ENCODE peak calls at places on chromosome 13, in eight cellular contexts. One of them, this sample, is unnamed.
A peak's percentile ranks its signal among the peaks of the same experiment; 100 is the strongest.

GRCh38 chr13:104837756-104838155 is 1697.7 kb downstream of the EFNB2 start:
- DNase-seq in adrenal gland: no peak
- DNase-seq in adipocyte: no peak
- DNase-seq in cardiac muscle cell: no peak
- DNase-seq in kidney: no peak
- DNase-seq in upper lobe of left lung: no peak
- DNase-seq in NT2/D1: no peak
- DNase-seq in tibial artery: no peak
- DNase-seq in this sample: no peak

GRCh38 chr13:41622545-41623429 is 165.4 kb downstream of the RGCC start:
- DNase-seq in adrenal gland: no peak
- DNase-seq in adipocyte: peak; percentile 43
- DNase-seq in cardiac muscle cell: peak; percentile 38
- DNase-seq in kidney: no peak
- DNase-seq in upper lobe of left lung: no peak
- DNase-seq in NT2/D1: no peak
- DNase-seq in tibial artery: no peak
- DNase-seq in this sample: no peak

GRCh38 chr13:20684535-20684934 is 19.0 kb upstream of the IL17D start:
- DNase-seq in adrenal gland: no peak
- DNase-seq in adipocyte: no peak
- DNase-seq in cardiac muscle cell: peak; percentile 79
- DNase-seq in kidney: no peak
- DNase-seq in upper lobe of left lung: no peak
- DNase-seq in NT2/D1: no peak
- DNase-seq in tibial artery: no peak
- DNase-seq in this sample: no peak

GRCh38 chr13:35771898-35772297 is 295.4 kb upstream of the MAB21L1 start:
- DNase-seq in adrenal gland: no peak
- DNase-seq in adipocyte: peak; percentile 84
- DNase-seq in cardiac muscle cell: peak; percentile 34
- DNase-seq in kidney: no peak
- DNase-seq in upper lobe of left lung: no peak
- DNase-seq in NT2/D1: no peak
- DNase-seq in tibial artery: no peak
- DNase-seq in this sample: no peak

GRCh38 chr13:39603424-39603947 is 493 bp upstream of the LHFPL6 start:
- DNase-seq in adrenal gland: peak; percentile 29
- DNase-seq in adipocyte: no peak
- DNase-seq in cardiac muscle cell: peak; percentile 40
- DNase-seq in kidney: no peak
- DNase-seq in upper lobe of left lung: no peak
- DNase-seq in NT2/D1: no peak
- DNase-seq in tibial artery: no peak
- DNase-seq in this sample: no peak

GRCh38 chr13:43006893-43007631 is 15.0 kb upstream of the EPSTI1 start:
- DNase-seq in adrenal gland: no peak
- DNase-seq in adipocyte: peak; percentile 71
- DNase-seq in cardiac muscle cell: peak; percentile 58
- DNase-seq in kidney: no peak
- DNase-seq in upper lobe of left lung: no peak
- DNase-seq in NT2/D1: no peak
- DNase-seq in tibial artery: no peak
- DNase-seq in this sample: no peak

GRCh38 chr13:98195054-98195791 is 18.2 kb upstream of the RNF113B start:
- DNase-seq in adrenal gland: no peak
- DNase-seq in adipocyte: no peak
- DNase-seq in cardiac muscle cell: no peak
- DNase-seq in kidney: no peak
- DNase-seq in upper lobe of left lung: no peak
- DNase-seq in NT2/D1: no peak
- DNase-seq in tibial artery: no peak
- DNase-seq in this sample: no peak

GRCh38 chr13:26971990-26972888 is 199.4 kb downstream of the USP12 start:
- DNase-seq in adrenal gland: no peak
- DNase-seq in adipocyte: no peak
- DNase-seq in cardiac muscle cell: peak; percentile 29
- DNase-seq in kidney: no peak
- DNase-seq in upper lobe of left lung: peak; percentile 66
- DNase-seq in NT2/D1: no peak
- DNase-seq in tibial artery: no peak
- DNase-seq in this sample: no peak

GRCh38 chr13:95704510-95704909 is 27.6 kb downstream of the DNAJC3 start:
- DNase-seq in adrenal gland: no peak
- DNase-seq in adipocyte: no peak
- DNase-seq in cardiac muscle cell: peak; percentile 23
- DNase-seq in kidney: no peak
- DNase-seq in upper lobe of left lung: no peak
- DNase-seq in NT2/D1: no peak
- DNase-seq in tibial artery: no peak
- DNase-seq in this sample: no peak

GRCh38 chr13:104297075-104297474 is 1230.9 kb upstream of the SLC10A2 start:
- DNase-seq in adrenal gland: no peak
- DNase-seq in adipocyte: no peak
- DNase-seq in cardiac muscle cell: peak; percentile 22
- DNase-seq in kidney: no peak
- DNase-seq in upper lobe of left lung: no peak
- DNase-seq in NT2/D1: no peak
- DNase-seq in tibial artery: no peak
- DNase-seq in this sample: no peak

GRCh38 chr13:48954086-48954485 is 21.6 kb upstream of the FNDC3A start:
- DNase-seq in adrenal gland: no peak
- DNase-seq in adipocyte: peak; percentile 51
- DNase-seq in cardiac muscle cell: peak; percentile 41
- DNase-seq in kidney: no peak
- DNase-seq in upper lobe of left lung: no peak
- DNase-seq in NT2/D1: no peak
- DNase-seq in tibial artery: no peak
- DNase-seq in this sample: no peak

GRCh38 chr13:85236431-85236830 is 562.8 kb downstream of the SLITRK6 start:
- DNase-seq in adrenal gland: no peak
- DNase-seq in adipocyte: peak; percentile 57
- DNase-seq in cardiac muscle cell: peak; percentile 49
- DNase-seq in kidney: no peak
- DNase-seq in upper lobe of left lung: no peak
- DNase-seq in NT2/D1: no peak
- DNase-seq in tibial artery: no peak
- DNase-seq in this sample: no peak

GRCh38 chr13:49113526-49114286 is 106.4 kb upstream of the MLNR start:
- DNase-seq in adrenal gland: no peak
- DNase-seq in adipocyte: peak; percentile 63
- DNase-seq in cardiac muscle cell: peak; percentile 73
- DNase-seq in kidney: no peak
- DNase-seq in upper lobe of left lung: no peak
- DNase-seq in NT2/D1: no peak
- DNase-seq in tibial artery: no peak
- DNase-seq in this sample: no peak

GRCh38 chr13:97125051-97125809 is 96.9 kb upstream of the MBNL2 start:
- DNase-seq in adrenal gland: peak; percentile 30
- DNase-seq in adipocyte: peak; percentile 94
- DNase-seq in cardiac muscle cell: peak; percentile 75
- DNase-seq in kidney: no peak
- DNase-seq in upper lobe of left lung: peak; percentile 55
- DNase-seq in NT2/D1: no peak
- DNase-seq in tibial artery: peak; percentile 67
- DNase-seq in this sample: peak; percentile 75

GRCh38 chr13:107964356-107964755 is 251.0 kb downstream of the LIG4 start:
- DNase-seq in adrenal gland: no peak
- DNase-seq in adipocyte: no peak
- DNase-seq in cardiac muscle cell: peak; percentile 1
- DNase-seq in kidney: no peak
- DNase-seq in upper lobe of left lung: no peak
- DNase-seq in NT2/D1: no peak
- DNase-seq in tibial artery: no peak
- DNase-seq in this sample: no peak

GRCh38 chr13:113050856-113051431 is 54.6 kb upstream of the F7 start:
- DNase-seq in adrenal gland: no peak
- DNase-seq in adipocyte: no peak
- DNase-seq in cardiac muscle cell: no peak
- DNase-seq in kidney: peak; percentile 62
- DNase-seq in upper lobe of left lung: no peak
- DNase-seq in NT2/D1: no peak
- DNase-seq in tibial artery: no peak
- DNase-seq in this sample: no peak

GRCh38 chr13:85266331-85266730 is 532.9 kb downstream of the SLITRK6 start:
- DNase-seq in adrenal gland: no peak
- DNase-seq in adipocyte: no peak
- DNase-seq in cardiac muscle cell: no peak
- DNase-seq in kidney: no peak
- DNase-seq in upper lobe of left lung: no peak
- DNase-seq in NT2/D1: no peak
- DNase-seq in tibial artery: no peak
- DNase-seq in this sample: no peak

GRCh38 chr13:73417012-73417615 is 358.3 kb downstream of the KLF5 start:
- DNase-seq in adrenal gland: no peak
- DNase-seq in adipocyte: no peak
- DNase-seq in cardiac muscle cell: peak; percentile 19
- DNase-seq in kidney: no peak
- DNase-seq in upper lobe of left lung: no peak
- DNase-seq in NT2/D1: no peak
- DNase-seq in tibial artery: no peak
- DNase-seq in this sample: no peak

GRCh38 chr13:81480634-81481033 is 1139.7 kb upstream of the SPRY2 start:
- DNase-seq in adrenal gland: no peak
- DNase-seq in adipocyte: peak; percentile 22
- DNase-seq in cardiac muscle cell: no peak
- DNase-seq in kidney: no peak
- DNase-seq in upper lobe of left lung: no peak
- DNase-seq in NT2/D1: no peak
- DNase-seq in tibial artery: no peak
- DNase-seq in this sample: no peak

GRCh38 chr13:109332501-109333499 is 453.6 kb downstream of the IRS2 start:
- DNase-seq in adrenal gland: no peak
- DNase-seq in adipocyte: no peak
- DNase-seq in cardiac muscle cell: no peak
- DNase-seq in kidney: no peak
- DNase-seq in upper lobe of left lung: no peak
- DNase-seq in NT2/D1: no peak
- DNase-seq in tibial artery: no peak
- DNase-seq in this sample: no peak

GRCh38 chr13:25971499-25972145 is 80.2 kb downstream of the SHISA2 start:
- DNase-seq in adrenal gland: no peak
- DNase-seq in adipocyte: no peak
- DNase-seq in cardiac muscle cell: no peak
- DNase-seq in kidney: no peak
- DNase-seq in upper lobe of left lung: no peak
- DNase-seq in NT2/D1: no peak
- DNase-seq in tibial artery: no peak
- DNase-seq in this sample: no peak

GRCh38 chr13:38518328-38518727 is 168.5 kb upstream of the FREM2 start:
- DNase-seq in adrenal gland: no peak
- DNase-seq in adipocyte: no peak
- DNase-seq in cardiac muscle cell: no peak
- DNase-seq in kidney: no peak
- DNase-seq in upper lobe of left lung: no peak
- DNase-seq in NT2/D1: no peak
- DNase-seq in tibial artery: no peak
- DNase-seq in this sample: no peak

DNA sequence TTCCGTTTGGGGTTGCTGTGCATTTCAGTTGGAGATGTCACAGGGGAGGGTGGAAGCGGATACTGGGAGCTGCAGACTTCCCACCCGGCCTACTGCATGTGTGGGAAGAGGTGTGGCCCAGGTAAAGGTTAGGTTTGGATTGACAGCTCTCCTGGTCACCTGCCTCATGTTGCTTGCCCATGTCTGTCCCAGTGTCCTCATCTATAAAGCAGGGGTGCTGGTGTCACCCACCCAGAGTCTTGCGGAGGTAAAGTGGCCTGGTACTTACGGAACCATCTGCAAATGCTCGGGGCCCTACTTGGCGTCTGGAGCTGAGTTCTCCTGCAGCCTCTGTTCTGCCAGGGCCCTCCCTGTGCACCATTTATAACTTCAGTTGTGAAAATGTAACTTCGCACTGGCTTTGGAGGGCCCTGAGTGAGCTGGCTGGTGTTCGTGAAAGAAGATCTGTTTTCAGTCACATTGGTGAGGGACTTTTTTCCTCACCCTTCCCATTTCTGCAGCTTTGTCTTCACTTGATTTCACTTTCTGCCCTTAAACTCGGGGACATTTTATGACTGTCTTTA is 65.1 kb upstream of the TEX29 start:
- DNase-seq in adrenal gland: no peak
- DNase-seq in adipocyte: no peak
- DNase-seq in cardiac muscle cell: no peak
- DNase-seq in kidney: no peak
- DNase-seq in upper lobe of left lung: no peak
- DNase-seq in NT2/D1: no peak
- DNase-seq in tibial artery: no peak
- DNase-seq in this sample: no peak
- H3K9me3 ChIP-seq in adrenal gland: no peaks in the 10 kb centered on the region
- H3K9me3 ChIP-seq in adipocyte: no peaks in the 10 kb centered on the region
- H3K9me3 ChIP-seq in cardiac muscle cell: no peaks in the 10 kb centered on the region
- H3K9me3 ChIP-seq in kidney: no peaks in the 10 kb centered on the region
- H3K9me3 ChIP-seq in upper lobe of left lung: no peaks in the 10 kb centered on the region
- H3K9me3 ChIP-seq in NT2/D1: peaks cover 10% of the 10 kb centered on the region
- H3K9me3 ChIP-seq in tibial artery: no peaks in the 10 kb centered on the region
- H3K9me3 ChIP-seq in this sample: no peaks in the 10 kb centered on the region

GRCh38 chr13:52348983-52349780 is 56.8 kb downstream of the THSD1 start:
- DNase-seq in adrenal gland: no peak
- DNase-seq in adipocyte: peak; percentile 27
- DNase-seq in cardiac muscle cell: peak; percentile 46
- DNase-seq in kidney: no peak
- DNase-seq in upper lobe of left lung: no peak
- DNase-seq in NT2/D1: no peak
- DNase-seq in tibial artery: no peak
- DNase-seq in this sample: no peak
- H3K4me1 ChIP-seq in adrenal gland: no peaks in the 10 kb centered on the region
- H3K4me1 ChIP-seq in adipocyte: peaks cover 50% of the 10 kb centered on the region
- H3K4me1 ChIP-seq in cardiac muscle cell: no peaks in the 10 kb centered on the region
- H3K4me1 ChIP-seq in kidney: no peaks in the 10 kb centered on the region
- H3K4me1 ChIP-seq in upper lobe of left lung: no peaks in the 10 kb centered on the region
- H3K4me1 ChIP-seq in NT2/D1: no peaks in the 10 kb centered on the region
- H3K4me1 ChIP-seq in tibial artery: no peaks in the 10 kb centered on the region
- H3K4me1 ChIP-seq in this sample: no peaks in the 10 kb centered on the region

GRCh38 chr13:31301119-31301518 is 101.3 kb downstream of the B3GLCT start:
- DNase-seq in adrenal gland: no peak
- DNase-seq in adipocyte: no peak
- DNase-seq in cardiac muscle cell: no peak
- DNase-seq in kidney: no peak
- DNase-seq in upper lobe of left lung: no peak
- DNase-seq in NT2/D1: no peak
- DNase-seq in tibial artery: no peak
- DNase-seq in this sample: no peak
- H3K9me3 ChIP-seq in adrenal gland: no peaks in the 10 kb centered on the region
- H3K9me3 ChIP-seq in adipocyte: no peaks in the 10 kb centered on the region
- H3K9me3 ChIP-seq in cardiac muscle cell: no peaks in the 10 kb centered on the region
- H3K9me3 ChIP-seq in kidney: no peaks in the 10 kb centered on the region
- H3K9me3 ChIP-seq in upper lobe of left lung: no peaks in the 10 kb centered on the region
- H3K9me3 ChIP-seq in NT2/D1: peaks cover 4% of the 10 kb centered on the region
- H3K9me3 ChIP-seq in tibial artery: no peaks in the 10 kb centered on the region
- H3K9me3 ChIP-seq in this sample: no peaks in the 10 kb centered on the region

DNA sequence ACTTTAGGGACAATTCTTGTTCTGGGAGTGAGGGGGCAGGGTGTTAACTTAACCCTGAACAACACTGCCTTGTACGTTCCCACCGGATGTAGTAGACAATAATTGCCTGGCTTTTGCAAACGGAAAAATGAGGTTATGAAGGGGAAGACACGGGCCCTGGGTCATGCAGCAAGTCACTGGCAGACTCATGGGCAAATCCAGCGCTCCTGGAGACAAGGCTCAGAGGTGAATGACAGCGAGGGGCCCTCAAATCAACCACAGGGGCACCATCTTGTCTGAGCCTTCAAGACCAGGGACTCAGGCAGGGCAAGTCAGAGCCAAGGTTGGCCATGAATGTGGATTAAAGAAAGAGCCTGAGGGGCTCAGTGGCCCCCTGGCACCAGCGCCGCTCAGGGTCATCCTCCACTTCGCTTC is 2.8 kb downstream of the RASA3 start:
- DNase-seq in adrenal gland: no peak
- DNase-seq in adipocyte: no peak
- DNase-seq in cardiac muscle cell: no peak
- DNase-seq in kidney: peak; percentile 25
- DNase-seq in upper lobe of left lung: no peak
- DNase-seq in NT2/D1: no peak
- DNase-seq in tibial artery: no peak
- DNase-seq in this sample: peak; percentile 40
- H3K4me1 ChIP-seq in adrenal gland: peaks cover 31% of the 10 kb centered on the region
- H3K4me1 ChIP-seq in adipocyte: peaks cover 42% of the 10 kb centered on the region
- H3K4me1 ChIP-seq in cardiac muscle cell: peaks cover 35% of the 10 kb centered on the region
- H3K4me1 ChIP-seq in kidney: peaks cover 38% of the 10 kb centered on the region
- H3K4me1 ChIP-seq in upper lobe of left lung: peaks cover 73% of the 10 kb centered on the region
- H3K4me1 ChIP-seq in NT2/D1: peaks cover 25% of the 10 kb centered on the region
- H3K4me1 ChIP-seq in tibial artery: peaks cover 49% of the 10 kb centered on the region
- H3K4me1 ChIP-seq in this sample: no peaks in the 10 kb centered on the region